ENCODE peak calls at places on chromosomes 4 and X, in six cellular contexts. One of them, this sample, is unnamed.
A peak's percentile ranks its signal among the peaks of the same experiment; 100 is the strongest.

GRCh38 chrX:330726-331144 is 12.1 kb upstream of the GTPBP6 start:
- DNase-seq in fibroblast of pulmonary artery: no peak
- DNase-seq in natural killer cell: no peak
- DNase-seq in endothelial cell of umbilical vein: no peak
- DNase-seq in lower lobe of right lung: peak; percentile 41
- DNase-seq in GM20000: no peak
- DNase-seq in this sample: peak; percentile 40

GRCh38 chrX:27619975-27620374 is 29.8 kb downstream of the DCAF8L2 start:
- DNase-seq in natural killer cell: no peak
- DNase-seq in fibroblast of pulmonary artery: peak; percentile 56
- DNase-seq in GM20000: no peak
- DNase-seq in lower lobe of right lung: no peak
- DNase-seq in endothelial cell of umbilical vein: peak; percentile 53
- DNase-seq in this sample: no peak

GRCh38 chr4:38664704-38665401 is 854 bp downstream of the KLF3 start:
- DNase-seq in natural killer cell: no peak
- DNase-seq in endothelial cell of umbilical vein: peak; percentile 67
- DNase-seq in lower lobe of right lung: peak; percentile 77
- DNase-seq in fibroblast of pulmonary artery: peak; percentile 69
- DNase-seq in GM20000: peak; percentile 59
- DNase-seq in this sample: peak; percentile 57

GRCh38 chrX:38069991-38070390 is 63.6 kb downstream of the SYTL5 start:
- DNase-seq in lower lobe of right lung: no peak
- DNase-seq in endothelial cell of umbilical vein: no peak
- DNase-seq in natural killer cell: no peak
- DNase-seq in GM20000: no peak
- DNase-seq in fibroblast of pulmonary artery: no peak
- DNase-seq in this sample: no peak

GRCh38 chr4:86482851-86483490 is 111.1 kb upstream of the PTPN13 start:
- DNase-seq in GM20000: no peak
- DNase-seq in endothelial cell of umbilical vein: no peak
- DNase-seq in lower lobe of right lung: no peak
- DNase-seq in fibroblast of pulmonary artery: no peak
- DNase-seq in natural killer cell: no peak
- DNase-seq in this sample: no peak

GRCh38 chrX:8988456-8988855 is 45.5 kb downstream of the FAM9B start:
- DNase-seq in fibroblast of pulmonary artery: peak; percentile 24
- DNase-seq in endothelial cell of umbilical vein: no peak
- DNase-seq in natural killer cell: no peak
- DNase-seq in GM20000: no peak
- DNase-seq in lower lobe of right lung: peak; percentile 39
- DNase-seq in this sample: no peak

GRCh38 chr4:12966741-12967140 is 517.4 kb downstream of the RAB28 start:
- DNase-seq in GM20000: no peak
- DNase-seq in lower lobe of right lung: no peak
- DNase-seq in fibroblast of pulmonary artery: no peak
- DNase-seq in endothelial cell of umbilical vein: no peak
- DNase-seq in natural killer cell: no peak
- DNase-seq in this sample: no peak

GRCh38 chrX:129716507-129716906 is 22.3 kb upstream of the XPNPEP2 start:
- DNase-seq in fibroblast of pulmonary artery: no peak
- DNase-seq in endothelial cell of umbilical vein: no peak
- DNase-seq in GM20000: no peak
- DNase-seq in lower lobe of right lung: no peak
- DNase-seq in natural killer cell: no peak
- DNase-seq in this sample: no peak

GRCh38 chrX:53116101-53116500 is 22.2 kb downstream of the KANTR start:
- DNase-seq in lower lobe of right lung: no peak
- DNase-seq in endothelial cell of umbilical vein: no peak
- DNase-seq in natural killer cell: no peak
- DNase-seq in GM20000: no peak
- DNase-seq in fibroblast of pulmonary artery: peak; percentile 82
- DNase-seq in this sample: no peak

GRCh38 chrX:45518552-45518951 is 317.9 kb upstream of the DIPK2B start:
- DNase-seq in lower lobe of right lung: no peak
- DNase-seq in endothelial cell of umbilical vein: peak; percentile 6
- DNase-seq in fibroblast of pulmonary artery: no peak
- DNase-seq in natural killer cell: no peak
- DNase-seq in GM20000: no peak
- DNase-seq in this sample: no peak

GRCh38 chrX:1400049-1400448 is 8.1 kb upstream of the SLC25A6 start:
- DNase-seq in natural killer cell: no peak
- DNase-seq in fibroblast of pulmonary artery: no peak
- DNase-seq in GM20000: no peak
- DNase-seq in lower lobe of right lung: peak; percentile 39
- DNase-seq in endothelial cell of umbilical vein: no peak
- DNase-seq in this sample: no peak

GRCh38 chrX:7596822-7597221 is 246.1 kb upstream of the VCX start:
- DNase-seq in natural killer cell: no peak
- DNase-seq in fibroblast of pulmonary artery: no peak
- DNase-seq in GM20000: no peak
- DNase-seq in endothelial cell of umbilical vein: no peak
- DNase-seq in lower lobe of right lung: no peak
- DNase-seq in this sample: no peak

GRCh38 chr4:68375667-68376559 is 26.0 kb upstream of the YTHDC1 start:
- DNase-seq in fibroblast of pulmonary artery: peak; percentile 71
- DNase-seq in GM20000: peak; percentile 39
- DNase-seq in lower lobe of right lung: peak; percentile 49
- DNase-seq in endothelial cell of umbilical vein: peak; percentile 67
- DNase-seq in natural killer cell: no peak
- DNase-seq in this sample: no peak

GRCh38 chr4:33543941-33544450 is 2700.3 kb downstream of the ARAP2 start:
- DNase-seq in fibroblast of pulmonary artery: no peak
- DNase-seq in natural killer cell: no peak
- DNase-seq in lower lobe of right lung: no peak
- DNase-seq in GM20000: no peak
- DNase-seq in endothelial cell of umbilical vein: no peak
- DNase-seq in this sample: no peak

GRCh38 chrX:82092307-82092706 is 890.4 kb downstream of the SH3BGRL start:
- DNase-seq in natural killer cell: no peak
- DNase-seq in endothelial cell of umbilical vein: no peak
- DNase-seq in GM20000: no peak
- DNase-seq in fibroblast of pulmonary artery: no peak
- DNase-seq in lower lobe of right lung: no peak
- DNase-seq in this sample: no peak

GRCh38 chr4:184755278-184755677 is 21.4 kb upstream of the CENPU start:
- DNase-seq in lower lobe of right lung: no peak
- DNase-seq in fibroblast of pulmonary artery: peak; percentile 38
- DNase-seq in GM20000: no peak
- DNase-seq in endothelial cell of umbilical vein: no peak
- DNase-seq in natural killer cell: no peak
- DNase-seq in this sample: no peak

GRCh38 chr4:15303052-15303641 is 124.7 kb upstream of the C1QTNF7 start:
- DNase-seq in natural killer cell: no peak
- DNase-seq in fibroblast of pulmonary artery: peak; percentile 14
- DNase-seq in lower lobe of right lung: no peak
- DNase-seq in GM20000: no peak
- DNase-seq in endothelial cell of umbilical vein: no peak
- DNase-seq in this sample: no peak

GRCh38 chr4:8261851-8262535 is 7.6 kb upstream of the HTRA3 start:
- DNase-seq in lower lobe of right lung: no peak
- DNase-seq in endothelial cell of umbilical vein: no peak
- DNase-seq in natural killer cell: no peak
- DNase-seq in GM20000: no peak
- DNase-seq in fibroblast of pulmonary artery: no peak
- DNase-seq in this sample: no peak

GRCh38 chrX:152635941-152636340 is 1.8 kb upstream of the GABRQ start:
- DNase-seq in fibroblast of pulmonary artery: peak; percentile 75
- DNase-seq in natural killer cell: no peak
- DNase-seq in GM20000: no peak
- DNase-seq in lower lobe of right lung: no peak
- DNase-seq in endothelial cell of umbilical vein: peak; percentile 46
- DNase-seq in this sample: no peak

GRCh38 chr4:9825049-9825448 is 43.6 kb downstream of the DRD5 start:
- DNase-seq in endothelial cell of umbilical vein: no peak
- DNase-seq in GM20000: no peak
- DNase-seq in lower lobe of right lung: no peak
- DNase-seq in natural killer cell: no peak
- DNase-seq in fibroblast of pulmonary artery: no peak
- DNase-seq in this sample: no peak

GRCh38 chr4:81470456-81471327 is 1.0 kb downstream of the RASGEF1B start:
- DNase-seq in GM20000: peak; percentile 19
- DNase-seq in lower lobe of right lung: peak; percentile 80
- DNase-seq in endothelial cell of umbilical vein: peak; percentile 1
- DNase-seq in fibroblast of pulmonary artery: peak; percentile 36
- DNase-seq in natural killer cell: peak; percentile 44
- DNase-seq in this sample: peak; percentile 94

GRCh38 chr4:122914292-122914904 is 8.0 kb downstream of the NUDT6 start:
- DNase-seq in natural killer cell: no peak
- DNase-seq in fibroblast of pulmonary artery: peak; percentile 76
- DNase-seq in GM20000: peak; percentile 23
- DNase-seq in lower lobe of right lung: no peak
- DNase-seq in endothelial cell of umbilical vein: peak; percentile 77
- DNase-seq in this sample: no peak

GRCh38 chr4:81166431-81166830 is 48.6 kb downstream of the PRKG2 start:
- DNase-seq in GM20000: no peak
- DNase-seq in fibroblast of pulmonary artery: no peak
- DNase-seq in endothelial cell of umbilical vein: no peak
- DNase-seq in lower lobe of right lung: no peak
- DNase-seq in natural killer cell: no peak
- DNase-seq in this sample: no peak

GRCh38 chr4:184814686-184815045 is 11.1 kb downstream of the ACSL1 start:
- DNase-seq in fibroblast of pulmonary artery: no peak
- DNase-seq in natural killer cell: no peak
- DNase-seq in lower lobe of right lung: no peak
- DNase-seq in GM20000: no peak
- DNase-seq in endothelial cell of umbilical vein: no peak
- DNase-seq in this sample: no peak

GRCh38 chr4:6686104-6686787 is 7.4 kb upstream of the S100P start:
- DNase-seq in GM20000: no peak
- DNase-seq in natural killer cell: no peak
- DNase-seq in endothelial cell of umbilical vein: no peak
- DNase-seq in fibroblast of pulmonary artery: no peak
- DNase-seq in lower lobe of right lung: no peak
- DNase-seq in this sample: no peak

GRCh38 chr4:133997440-133997839 is 204.1 kb downstream of the PABPC4L start:
- DNase-seq in natural killer cell: no peak
- DNase-seq in lower lobe of right lung: no peak
- DNase-seq in GM20000: no peak
- DNase-seq in fibroblast of pulmonary artery: peak; percentile 7
- DNase-seq in endothelial cell of umbilical vein: no peak
- DNase-seq in this sample: no peak

GRCh38 chrX:27997641-27998040 is 16.4 kb upstream of the DCAF8L1 start:
- DNase-seq in fibroblast of pulmonary artery: no peak
- DNase-seq in GM20000: no peak
- DNase-seq in natural killer cell: no peak
- DNase-seq in lower lobe of right lung: no peak
- DNase-seq in endothelial cell of umbilical vein: no peak
- DNase-seq in this sample: no peak

GRCh38 chr4:10320130-10320529 is 137.1 kb downstream of the ZNF518B start:
- DNase-seq in natural killer cell: no peak
- DNase-seq in endothelial cell of umbilical vein: no peak
- DNase-seq in fibroblast of pulmonary artery: no peak
- DNase-seq in GM20000: no peak
- DNase-seq in lower lobe of right lung: no peak
- DNase-seq in this sample: no peak

GRCh38 chrX:2697306-2697705 is 6.2 kb downstream of the CD99 start:
- DNase-seq in endothelial cell of umbilical vein: no peak
- DNase-seq in natural killer cell: no peak
- DNase-seq in lower lobe of right lung: no peak
- DNase-seq in GM20000: no peak
- DNase-seq in fibroblast of pulmonary artery: no peak
- DNase-seq in this sample: no peak

GRCh38 chr4:150799207-150799606 is 215.9 kb downstream of the LRBA start:
- DNase-seq in natural killer cell: no peak
- DNase-seq in lower lobe of right lung: no peak
- DNase-seq in endothelial cell of umbilical vein: no peak
- DNase-seq in GM20000: no peak
- DNase-seq in fibroblast of pulmonary artery: no peak
- DNase-seq in this sample: no peak
- TF ChIP-seq CTCF in natural killer cell: no peak
- TF ChIP-seq CTCF in lower lobe of right lung: no peak
- TF ChIP-seq CTCF in endothelial cell of umbilical vein: no peak
- TF ChIP-seq CTCF in GM20000: no peak
- TF ChIP-seq CTCF in fibroblast of pulmonary artery: peak; percentile 24
- TF ChIP-seq CTCF in this sample: no peak

GRCh38 chr4:71732706-71733105 is 51.2 kb downstream of the GC start:
- DNase-seq in endothelial cell of umbilical vein: peak; percentile 14
- DNase-seq in fibroblast of pulmonary artery: peak; percentile 57
- DNase-seq in lower lobe of right lung: no peak
- DNase-seq in GM20000: peak; percentile 11
- DNase-seq in natural killer cell: no peak
- DNase-seq in this sample: no peak
- TF ChIP-seq CTCF in endothelial cell of umbilical vein: no peak
- TF ChIP-seq CTCF in fibroblast of pulmonary artery: peak; percentile 36
- TF ChIP-seq CTCF in lower lobe of right lung: peak; percentile 25
- TF ChIP-seq CTCF in GM20000: peak; percentile 6
- TF ChIP-seq CTCF in natural killer cell: no peak
- TF ChIP-seq CTCF in this sample: no peak

DNA sequence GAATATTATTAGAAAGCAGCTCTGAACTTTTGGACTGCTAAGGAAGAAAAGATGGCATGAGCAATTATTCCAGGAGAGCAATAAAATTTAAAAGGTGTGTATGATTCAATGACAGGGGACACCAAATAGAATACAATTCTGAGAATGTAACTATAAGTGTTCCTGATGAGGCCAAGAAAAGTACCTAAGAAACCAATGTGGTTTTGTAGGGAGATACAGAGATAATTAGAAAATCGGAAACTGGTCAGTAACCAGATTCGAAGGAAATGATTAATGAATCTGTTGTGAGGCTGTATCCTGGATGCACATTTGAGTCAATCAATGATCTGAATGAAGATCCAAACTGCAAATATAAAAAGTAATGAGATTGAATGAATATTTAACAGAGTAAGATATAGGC is 6.0 kb downstream of the NOA1 start:
- DNase-seq in GM20000: no peak
- DNase-seq in endothelial cell of umbilical vein: no peak
- DNase-seq in natural killer cell: no peak
- DNase-seq in lower lobe of right lung: no peak
- DNase-seq in fibroblast of pulmonary artery: no peak
- DNase-seq in this sample: no peak
- TF ChIP-seq CTCF in GM20000: no peak
- TF ChIP-seq CTCF in endothelial cell of umbilical vein: no peak
- TF ChIP-seq CTCF in natural killer cell: no peak
- TF ChIP-seq CTCF in lower lobe of right lung: no peak
- TF ChIP-seq CTCF in fibroblast of pulmonary artery: no peak
- TF ChIP-seq CTCF in this sample: no peak

DNA sequence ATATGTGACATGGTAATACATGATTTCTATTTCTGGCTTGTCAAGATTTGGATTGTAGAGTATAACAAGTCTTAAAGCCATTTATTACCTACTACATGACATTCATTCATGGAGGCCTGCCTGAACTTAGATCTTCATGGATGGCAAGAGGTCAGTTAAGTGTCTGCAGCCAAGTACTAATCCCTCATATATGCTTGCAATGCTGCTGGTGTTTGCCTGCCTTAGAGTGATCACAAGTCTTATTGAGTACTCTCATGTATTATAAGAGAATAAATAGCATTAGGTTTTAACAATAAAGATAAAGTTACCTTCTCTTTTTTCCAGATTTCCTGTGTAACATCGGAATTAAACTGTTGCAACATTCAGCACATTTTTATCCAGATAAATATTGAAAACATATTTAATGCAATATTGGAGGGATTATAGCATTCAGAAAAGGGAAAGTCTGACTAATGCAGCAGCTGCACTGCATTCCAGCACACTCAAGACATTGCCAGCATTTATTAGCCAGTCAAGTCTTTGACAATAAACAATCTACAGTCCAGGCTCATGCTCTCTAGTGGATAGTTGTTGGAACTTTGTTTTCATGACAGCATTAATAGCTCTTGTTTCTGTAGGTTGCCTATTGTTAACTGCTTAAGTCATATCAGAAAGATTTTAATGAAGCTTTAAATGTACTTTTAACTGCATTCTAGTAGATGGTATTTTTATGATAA is 737.1 kb downstream of the FAT4 start:
- DNase-seq in lower lobe of right lung: no peak
- DNase-seq in GM20000: no peak
- DNase-seq in fibroblast of pulmonary artery: peak; percentile 89
- DNase-seq in endothelial cell of umbilical vein: peak; percentile 60
- DNase-seq in natural killer cell: no peak
- DNase-seq in this sample: no peak
- TF ChIP-seq CTCF in lower lobe of right lung: no peak
- TF ChIP-seq CTCF in GM20000: no peak
- TF ChIP-seq CTCF in fibroblast of pulmonary artery: peak; percentile 52
- TF ChIP-seq CTCF in endothelial cell of umbilical vein: no peak
- TF ChIP-seq CTCF in natural killer cell: no peak
- TF ChIP-seq CTCF in this sample: no peak

This sample was measured in CD14-positive monocyte.